ENCODE peak calls at places on chromosome 16, in seven cellular contexts. U is OCI-LY7, X is body of pancreas, Y is nephron progenitor cell, D is cardiac fibroblast, E is IMR-90, V is BJ. F is an unnamed sample.

GRCh38 chr16:88862968-88863367 is 3.5 kb downstream of the PABPN1L start:
- DNase-seq in U (no peak), X (no peak), Y (no peak), D (no peak), E (no peak), V (no peak), F (no peak)

GRCh38 chr16:8851761-8852403 is 16.9 kb downstream of the CARHSP1 start:
- DNase-seq in U (no peak), X (no peak), Y (no peak), D (no peak), E (no peak), V (no peak), F (peak)

GRCh38 chr16:53235851-53236250 is 181.1 kb downstream of the CHD9 start:
- DNase-seq in U (no peak), X (no peak), Y (no peak), D (no peak), E (peak), V (no peak), F (no peak)

GRCh38 chr16:53098526-53099317 is 43.9 kb downstream of the CHD9 start:
- DNase-seq in U (peak), X (peak), Y (peak), D (peak), E (peak), V (peak), F (peak)

GRCh38 chr16:10552281-10552680 is 28.1 kb downstream of the EMP2 start:
- DNase-seq in U (no peak), X (no peak), Y (no peak), D (no peak), E (no peak), V (no peak), F (no peak)

GRCh38 chr16:90047714-90048346 is 28.6 kb upstream of the DBNDD1 start:
- DNase-seq in U (no peak), X (no peak), Y (no peak), D (peak), E (no peak), V (no peak), F (no peak)

GRCh38 chr16:84460406-84461028 is 43.9 kb downstream of the MEAK7 start:
- DNase-seq in U (no peak), X (no peak), Y (no peak), D (no peak), E (no peak), V (no peak), F (no peak)

GRCh38 chr16:89009343-89010209 is 32.6 kb upstream of the CBFA2T3 start:
- DNase-seq in U (peak), X (peak), Y (peak), D (peak), E (no peak), V (no peak), F (no peak)

GRCh38 chr16:24509536-24509935 is 29.8 kb upstream of the RBBP6 start:
- DNase-seq in U (no peak), X (no peak), Y (no peak), D (no peak), E (no peak), V (no peak), F (no peak)

GRCh38 chr16:89170346-89171215 is 967 bp upstream of the CDH15 start:
- DNase-seq in U (peak), X (peak), Y (no peak), D (no peak), E (no peak), V (no peak), F (peak)

GRCh38 chr16:86854895-86855294 is 276.5 kb downstream of the FOXL1 start:
- DNase-seq in U (no peak), X (no peak), Y (no peak), D (no peak), E (peak), V (peak), F (no peak)

GRCh38 chr16:71479420-71479819 is 9.7 kb downstream of the ZNF19 start:
- DNase-seq in U (peak), X (peak), Y (peak), D (peak), E (peak), V (no peak), F (no peak)

GRCh38 chr16:72029567-72030271 is 21.2 kb downstream of the DHODH start:
- DNase-seq in U (no peak), X (no peak), Y (no peak), D (no peak), E (no peak), V (no peak), F (no peak)

GRCh38 chr16:89924925-89925307 is 1.8 kb downstream of the TUBB3 start:
- DNase-seq in U (peak), X (no peak), Y (no peak), D (no peak), E (no peak), V (no peak), F (no peak)

GRCh38 chr16:78230832-78231231 is 131.4 kb downstream of the WWOX start:
- DNase-seq in U (no peak), X (no peak), Y (no peak), D (peak), E (peak), V (no peak), F (peak)

GRCh38 chr16:58638148-58639036 is 8.8 kb upstream of the CNOT1 start:
- DNase-seq in U (no peak), X (peak), Y (no peak), D (peak), E (peak), V (peak), F (no peak)

GRCh38 chr16:50367777-50368409 is 895 bp downstream of the BRD7 start:
- DNase-seq in U (no peak), X (no peak), Y (no peak), D (no peak), E (no peak), V (no peak), F (no peak)

GRCh38 chr16:24646646-24646995 is 82.8 kb upstream of the TNRC6A start:
- DNase-seq in U (no peak), X (no peak), Y (no peak), D (no peak), E (no peak), V (no peak), F (no peak)

GRCh38 chr16:84603115-84603816 is 14.6 kb downstream of the COTL1 start:
- DNase-seq in U (no peak), X (peak), Y (no peak), D (peak), E (peak), V (peak), F (peak)

GRCh38 chr16:30552956-30553355 is 5.2 kb downstream of the ZNF764 start:
- DNase-seq in U (no peak), X (no peak), Y (no peak), D (no peak), E (no peak), V (no peak), F (no peak)

GRCh38 chr16:589658-590159 is at the start of gene RAB40C:
- DNase-seq in U (peak), X (peak), Y (peak), D (peak), E (peak), V (peak), F (peak)

GRCh38 chr16:30488764-30489595 is 16.4 kb downstream of the ITGAL start:
- DNase-seq in U (no peak), X (no peak), Y (no peak), D (no peak), E (no peak), V (no peak), F (no peak)

GRCh38 chr16:12337776-12338655 is 361.5 kb downstream of the SNX29 start:
- DNase-seq in U (no peak), X (no peak), Y (no peak), D (no peak), E (peak), V (no peak), F (no peak)

GRCh38 chr16:88976359-88977027 is 514 bp downstream of the CBFA2T3 start:
- DNase-seq in U (peak), X (no peak), Y (no peak), D (no peak), E (no peak), V (no peak), F (no peak)

GRCh38 chr16:55508271-55508921 is 476 bp upstream of the LPCAT2 start:
- DNase-seq in U (no peak), X (no peak), Y (no peak), D (no peak), E (no peak), V (no peak), F (no peak)

GRCh38 chr16:74186589-74186988 is 110.0 kb upstream of the PSMD7 start:
- DNase-seq in U (no peak), X (no peak), Y (no peak), D (peak), E (peak), V (peak), F (no peak)

GRCh38 chr16:87484487-87485331 is 8.1 kb downstream of the ZCCHC14 start:
- DNase-seq in U (no peak), X (no peak), Y (no peak), D (no peak), E (no peak), V (no peak), F (no peak)

GRCh38 chr16:15949210-15950166 is at the start of gene ABCC1:
- DNase-seq in U (peak), X (peak), Y (peak), D (peak), E (no peak), V (no peak), F (peak)

GRCh38 chr16:81189100-81189664 is 49.3 kb upstream of the BCO1 start:
- DNase-seq in U (no peak), X (peak), Y (no peak), D (peak), E (peak), V (no peak), F (peak)

DNA sequence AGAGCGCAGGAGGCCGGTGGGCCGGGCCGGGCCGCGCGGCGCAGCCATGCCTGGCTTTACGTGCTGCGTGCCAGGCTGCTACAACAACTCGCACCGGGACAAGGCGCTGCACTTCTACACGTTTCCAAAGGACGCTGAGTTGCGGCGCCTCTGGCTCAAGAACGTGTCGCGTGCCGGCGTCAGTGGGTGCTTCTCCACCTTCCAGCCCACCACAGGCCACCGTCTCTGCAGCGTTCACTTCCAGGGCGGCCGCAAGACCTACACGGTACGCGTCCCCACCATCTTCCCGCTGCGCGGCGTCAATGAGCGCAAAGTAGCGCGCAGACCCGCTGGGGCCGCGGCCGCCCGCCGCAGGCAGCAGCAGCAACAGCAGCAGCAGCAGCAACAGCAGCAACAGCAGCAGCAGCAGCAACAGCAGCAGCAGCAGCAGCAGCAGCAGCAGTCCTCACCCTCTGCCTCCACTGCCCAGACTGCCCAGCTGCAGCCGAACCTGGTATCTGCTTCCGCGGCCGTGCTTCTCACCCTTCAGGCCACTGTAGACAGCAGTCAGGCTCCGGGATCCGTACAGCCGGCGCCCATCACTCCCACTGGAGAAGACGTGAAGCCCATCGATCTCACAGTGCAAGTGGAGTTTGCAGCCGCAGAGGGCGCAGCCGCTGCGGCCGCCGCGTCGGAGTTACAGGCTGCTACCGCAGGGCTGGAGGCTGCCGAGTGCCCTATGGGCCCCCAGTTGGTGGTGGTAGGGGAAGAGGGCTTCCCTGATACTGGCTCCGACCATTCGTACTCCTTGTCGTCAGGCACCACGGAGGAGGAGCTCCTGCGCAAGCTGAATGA is 606 bp downstream of the THAP11 start:
- DNase-seq in U (peak), X (peak), Y (peak), D (peak), E (peak), V (no peak), F (peak)
- TF ChIP-seq CTCF in U (peak), X (no peak), Y (no peak), D (peak), E (peak), V (peak), F (no peak)

GRCh38 chr16:51971184-51971583 is 575.8 kb downstream of the TOX3 start:
- DNase-seq in U (peak), X (peak), Y (peak), D (peak), E (peak), V (no peak), F (no peak)
- TF ChIP-seq CTCF in U (peak), X (peak), Y (peak), D (peak), E (peak), V (peak), F (no peak)

DNA sequence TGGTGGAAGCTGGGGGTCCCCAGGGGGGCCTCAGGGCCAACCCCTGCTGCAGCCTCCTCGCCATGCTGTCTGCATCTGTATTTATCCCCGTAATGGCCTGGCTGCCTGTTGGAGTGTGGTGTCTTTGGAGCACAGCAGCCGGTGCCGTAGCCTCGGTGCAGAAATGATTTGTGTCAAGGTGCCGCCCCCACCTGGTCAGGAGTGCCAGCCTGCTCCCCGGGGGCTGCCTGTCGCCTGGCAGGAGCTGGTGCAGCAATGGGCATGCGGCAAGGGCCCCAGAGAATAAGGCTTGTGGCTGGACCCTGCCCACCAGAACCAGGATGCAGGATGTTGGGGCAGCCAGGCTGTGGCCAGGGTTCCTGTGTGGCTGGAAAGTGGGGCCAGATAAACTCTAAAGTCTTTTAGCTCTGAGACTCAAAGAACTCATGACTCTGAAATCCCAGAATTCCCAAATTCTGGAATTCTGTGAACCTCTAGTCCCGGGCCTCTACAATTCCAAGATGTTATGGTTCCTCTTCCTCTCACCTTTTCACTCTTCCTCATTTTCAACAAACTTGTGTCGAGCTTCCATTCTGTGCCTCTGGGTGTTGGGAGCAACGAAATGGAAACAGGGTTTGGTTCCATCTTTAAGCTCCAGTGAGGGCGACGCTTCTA is 5.9 kb downstream of the CPNE2 start:
- DNase-seq in U (peak), X (peak), Y (no peak), D (no peak), E (no peak), V (no peak), F (no peak)
- TF ChIP-seq CTCF in U (peak), X (no peak), Y (no peak), D (no peak), E (no peak), V (no peak), F (no peak)

GRCh38 chr16:66328282-66328681 is 38.2 kb upstream of the CDH5 start:
- DNase-seq in U (no peak), X (no peak), Y (no peak), D (no peak), E (no peak), V (no peak), F (no peak)

GRCh38 chr16:66322174-66322573 is 44.3 kb upstream of the CDH5 start:
- DNase-seq in U (no peak), X (no peak), Y (no peak), D (no peak), E (no peak), V (no peak), F (no peak)

GRCh38 chr16:66325977-66326376 is 40.5 kb upstream of the CDH5 start:
- DNase-seq in U (no peak), X (no peak), Y (no peak), D (no peak), E (no peak), V (no peak), F (no peak)

GRCh38 chr16:66326995-66327513 is 39.4 kb upstream of the CDH5 start:
- DNase-seq in U (no peak), X (peak), Y (no peak), D (no peak), E (no peak), V (no peak), F (peak)

DNA sequence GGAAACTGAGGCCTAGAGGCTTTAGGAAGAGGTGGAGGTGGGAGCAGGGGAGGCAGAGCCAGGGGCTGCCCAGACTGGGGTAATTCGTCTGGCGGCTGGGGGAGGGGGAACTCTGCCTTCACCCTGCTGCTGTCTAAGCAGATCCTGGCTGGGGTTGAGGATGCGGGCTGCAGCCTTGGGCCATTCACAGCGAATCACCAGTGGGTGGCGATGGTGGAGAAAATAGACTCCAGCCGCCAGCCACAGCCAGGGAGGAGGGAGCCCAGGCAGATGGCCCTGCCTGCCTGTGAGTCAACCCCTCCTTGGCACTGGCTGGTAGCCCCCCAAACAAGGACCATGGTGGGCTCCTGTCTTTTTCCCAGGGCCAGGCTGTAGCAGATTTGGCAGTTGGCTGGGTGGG is 41.7 kb upstream of the CDH5 start:
- DNase-seq in U (peak), X (no peak), Y (peak), D (peak), E (no peak), V (no peak), F (no peak)
- TF ChIP-seq CTCF in U (peak), X (no peak), Y (peak), D (no peak), E (peak), V (no peak), F (no peak)

GRCh38 chr16:76396977-76397376 is 119.8 kb downstream of the CNTNAP4 start:
- DNase-seq in U (no peak), X (no peak), Y (no peak), D (no peak), E (no peak), V (no peak), F (no peak)
- TF ChIP-seq CTCF in U (no peak), X (no peak), Y (no peak), D (no peak), E (no peak), V (no peak), F (no peak)

GRCh38 chr16:48495303-48495702 is 110.1 kb upstream of the SIAH1 start:
- DNase-seq in U (no peak), X (no peak), Y (no peak), D (no peak), E (no peak), V (no peak), F (no peak)
- TF ChIP-seq CTCF in U (no peak), X (no peak), Y (no peak), D (no peak), E (no peak), V (no peak), F (no peak)

GRCh38 chr16:2883027-2883846 is at the start of gene FLYWCH2:
- DNase-seq in U (peak), X (peak), Y (peak), D (peak), E (peak), V (peak), F (peak)
- TF ChIP-seq CTCF in U (no peak), X (no peak), Y (no peak), D (no peak), E (no peak), V (no peak), F (no peak)

GRCh38 chr16:54282202-54282922 is 4.2 kb downstream of the IRX3 start:
- DNase-seq in U (no peak), X (peak), Y (peak), D (peak), E (no peak), V (no peak), F (peak)
- TF ChIP-seq CTCF in U (peak), X (peak), Y (peak), D (peak), E (peak), V (peak), F (peak)

GRCh38 chr16:22973451-22973991 is 159.6 kb downstream of the HS3ST2 start:
- DNase-seq in U (no peak), X (no peak), Y (no peak), D (no peak), E (no peak), V (no peak), F (no peak)
- TF ChIP-seq CTCF in U (no peak), X (no peak), Y (no peak), D (no peak), E (no peak), V (no peak), F (no peak)

DNA sequence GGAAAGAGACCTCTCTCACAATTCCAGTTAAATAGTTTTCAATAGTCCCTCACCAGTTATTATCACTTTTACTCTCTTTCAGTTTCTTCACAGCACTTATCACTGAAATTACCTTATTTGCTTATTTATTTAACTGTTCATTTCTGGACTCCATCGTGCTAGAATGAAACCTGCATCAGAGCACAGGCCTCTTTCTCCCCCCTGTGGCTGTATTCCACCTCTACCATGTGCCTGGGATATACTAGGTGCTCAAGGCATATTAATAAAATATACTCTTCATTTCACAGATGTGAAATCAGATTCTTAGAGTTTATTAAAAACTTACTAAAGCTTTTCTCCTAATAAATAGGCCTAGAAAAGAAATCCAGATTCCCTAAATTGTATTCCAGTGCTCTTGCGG is 308.9 kb upstream of the MON1B start:
- DNase-seq in U (no peak), X (no peak), Y (no peak), D (no peak), E (no peak), V (no peak), F (no peak)
- TF ChIP-seq CTCF in U (peak), X (no peak), Y (no peak), D (no peak), E (no peak), V (no peak), F (no peak)

F was measured in colonic mucosa.